ENCODE peak calls at places on chromosomes 5 and 9, in five cellular contexts. Q is WTC11; T is endothelial cell of umbilical vein; W is GM06990; I is CD8-positive, alpha-beta T cell. L is an unnamed sample.

GRCh38 chr5:8907168-8907868 is 638.6 kb downstream of the SEMA5A start:
- DNase-seq in T (no peak), I (no peak), Q (no peak), W (no peak), L (no peak)

GRCh38 chr9:96156578-96156977 is 145.4 kb downstream of the HSD17B3 start:
- DNase-seq in Q (no peak), I (no peak), W (no peak), T (no peak), L (no peak)

GRCh38 chr5:139689631-139690384 is 41.7 kb downstream of the CXXC5 start:
- DNase-seq in Q (peak; percentile 44), W (no peak), I (no peak), T (peak; percentile 53), L (peak; percentile 62)

GRCh38 chr9:113737414-113738271 is 138.5 kb upstream of the ZNF618 start:
- DNase-seq in T (peak; percentile 69), I (no peak), W (no peak), Q (peak; percentile 70), L (peak; percentile 34)

GRCh38 chr9:126494264-126494663 is 119.5 kb upstream of the LMX1B start:
- DNase-seq in T (no peak), Q (no peak), I (no peak), W (no peak), L (no peak)

GRCh38 chr5:132271251-132272246 is 14.1 kb downstream of the PDLIM4 start:
- DNase-seq in T (no peak), Q (peak; percentile 45), W (no peak), I (no peak), L (no peak)

GRCh38 chr9:120775859-120776258 is 17.4 kb downstream of the FBXW2 start:
- DNase-seq in T (no peak), W (no peak), I (no peak), Q (no peak), L (no peak)

GRCh38 chr5:79962580-79963222 is 28.4 kb downstream of the MTX3 start:
- DNase-seq in Q (no peak), I (no peak), T (no peak), W (no peak), L (no peak)

DNA sequence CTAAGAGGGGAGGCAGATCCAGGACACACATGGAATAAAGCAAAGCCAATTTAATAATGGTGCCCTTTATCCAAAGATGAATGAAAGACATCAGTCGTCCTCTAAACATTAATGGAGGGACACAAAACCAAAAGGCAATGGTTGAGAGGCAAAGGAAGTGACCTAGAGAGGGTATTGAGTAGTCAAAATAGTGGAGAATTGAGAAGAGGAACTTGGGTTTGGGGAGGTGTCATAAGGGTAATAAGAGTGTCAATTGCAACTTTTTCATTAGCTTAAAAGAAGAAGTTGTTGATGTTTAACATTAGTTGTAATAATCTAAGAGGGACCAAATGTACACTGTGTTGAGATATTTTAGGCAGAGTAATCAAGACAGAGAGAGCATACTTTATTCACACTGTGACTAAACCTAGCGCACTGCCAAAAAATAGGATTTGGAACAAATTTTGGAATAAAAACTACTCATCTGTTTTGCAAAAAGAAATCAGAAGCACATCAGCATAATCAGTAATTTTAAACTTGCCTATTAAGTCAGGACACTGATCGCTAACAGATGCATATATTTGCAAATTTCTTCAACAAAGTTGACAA is 308.1 kb downstream of the ARL15 start:
- DNase-seq in I (no peak), T (no peak), W (no peak), Q (no peak), L (no peak)
- TF ChIP-seq CTCF in I (no peak), T (no peak), W (no peak), Q (no peak), L (no peak)

GRCh38 chr5:26024774-26025173 is 1013.6 kb downstream of the CDH9 start:
- DNase-seq in Q (peak; percentile 42), T (no peak), I (no peak), W (no peak), L (no peak)
- TF ChIP-seq CTCF in Q (peak; percentile 44), T (no peak), I (no peak), W (no peak), L (no peak)

GRCh38 chr5:179207470-179207869 is 137.8 kb downstream of the ADAMTS2 start:
- DNase-seq in W (no peak), I (no peak), Q (no peak), T (no peak), L (no peak)
- TF ChIP-seq CTCF in W (no peak), I (no peak), Q (no peak), T (no peak), L (no peak)

GRCh38 chr9:93520523-93520922 is 55.9 kb upstream of the PHF2 start:
- DNase-seq in W (no peak), T (peak; percentile 7), I (no peak), Q (no peak), L (no peak)
- TF ChIP-seq CTCF in W (peak; percentile 21), T (peak; percentile 9), I (no peak), Q (no peak), L (peak; percentile 18)

DNA sequence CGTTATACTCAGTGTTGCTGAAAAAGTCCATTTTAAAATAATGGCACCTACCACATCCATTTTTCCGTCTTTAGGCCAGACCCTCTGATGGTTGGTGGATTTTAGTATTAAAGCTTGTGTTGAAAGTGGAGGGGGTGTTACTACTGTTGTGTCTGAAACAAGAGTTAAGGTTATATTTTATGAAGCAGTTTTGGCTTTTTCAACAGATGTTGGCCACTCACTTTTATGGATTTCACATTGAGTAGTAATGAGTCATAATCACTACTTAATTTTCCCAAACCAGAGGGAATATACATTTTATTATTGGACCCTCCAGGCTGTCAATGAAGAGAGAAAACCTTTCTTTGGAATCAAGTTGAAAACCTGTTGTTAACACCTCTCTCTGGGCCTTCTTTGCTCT is 88.0 kb downstream of the TRIO start:
- DNase-seq in T (no peak), Q (no peak), I (no peak), W (no peak), L (no peak)
- TF ChIP-seq CTCF in T (no peak), Q (no peak), I (no peak), W (no peak), L (no peak)

L was measured in GM10248.